ENCODE peak calls at places on chromosomes 2 and 18, in four cellular contexts. I is suprapubic skin, S is lung, A is tibial artery. K is an unnamed sample. For H3K9me3 and H3K4me1, the result is how much of the 10 kb centered on the place peaks cover.

GRCh38 chr18:886076-886475 is 18.6 kb upstream of the ADCYAP1 start:
- DNase-seq in I (no peak), S (no peak), A (no peak), K (no peak)

GRCh38 chr2:98936133-98936916 is at the start of gene CRACDL:
- DNase-seq in I (no peak), S (no peak), A (no peak), K (no peak)

GRCh38 chr2:31764169-31764568 is 183.4 kb upstream of the SRD5A2 start:
- DNase-seq in I (no peak), S (no peak), A (no peak), K (no peak)

GRCh38 chr2:168348076-168348475 is 100.7 kb upstream of the STK39 start:
- DNase-seq in I (no peak), S (no peak), A (no peak), K (no peak)

GRCh38 chr2:240319855-240320560 is 115.5 kb upstream of the GPC1 start:
- DNase-seq in I (no peak), S (no peak), A (peak), K (no peak)

GRCh38 chr2:232134939-232135338 is 173.4 kb downstream of the DIS3L2 start:
- DNase-seq in I (no peak), S (no peak), A (no peak), K (no peak)

GRCh38 chr18:39523281-39523680 is 1957.7 kb upstream of the CELF4 start:
- DNase-seq in I (no peak), S (no peak), A (no peak), K (no peak)

GRCh38 chr2:444937-445884 is 157.3 kb upstream of the ALKAL2 start:
- DNase-seq in I (no peak), S (no peak), A (no peak), K (no peak)

GRCh38 chr2:86254576-86255538 is 55.6 kb downstream of the MRPL35 start:
- DNase-seq in I (no peak), S (no peak), A (no peak), K (no peak)

GRCh38 chr2:161961046-161961445 is 113.0 kb downstream of the DPP4 start:
- DNase-seq in I (no peak), S (no peak), A (no peak), K (no peak)

GRCh38 chr2:144111443-144111842 is 408.5 kb downstream of the ZEB2 start:
- DNase-seq in I (no peak), S (no peak), A (no peak), K (no peak)

GRCh38 chr2:212547716-212548458 is 9.3 kb upstream of the ERBB4 start:
- DNase-seq in I (no peak), S (no peak), A (no peak), K (no peak)

GRCh38 chr2:73043978-73044832 is 27.3 kb downstream of the SFXN5 start:
- DNase-seq in I (no peak), S (no peak), A (no peak), K (no peak)

GRCh38 chr2:18455256-18455862 is 105.1 kb downstream of the RDH14 start:
- DNase-seq in I (no peak), S (no peak), A (no peak), K (no peak)

GRCh38 chr18:10365901-10366300 is 88.5 kb upstream of the APCDD1 start:
- DNase-seq in I (no peak), S (no peak), A (no peak), K (no peak)

GRCh38 chr2:215136669-215137328 is 1.6 kb downstream of the ABCA12 start:
- DNase-seq in I (no peak), S (no peak), A (no peak), K (no peak)

GRCh38 chr2:60707750-60708371 is 48.2 kb upstream of the PAPOLG start:
- DNase-seq in I (no peak), S (no peak), A (no peak), K (no peak)

GRCh38 chr2:56981554-56981953 is 797.8 kb downstream of the CCDC85A start:
- DNase-seq in I (no peak), S (no peak), A (no peak), K (no peak)

GRCh38 chr2:48356701-48357322 is 173.1 kb upstream of the STON1 start:
- DNase-seq in I (no peak), S (no peak), A (no peak), K (no peak)

GRCh38 chr18:56302161-56302560 is 336.2 kb downstream of the TXNL1 start:
- DNase-seq in I (no peak), S (no peak), A (no peak), K (no peak)

GRCh38 chr2:28623582-28624405 is 127.8 kb upstream of the PPP1CB start:
- DNase-seq in I (no peak), S (no peak), A (no peak), K (no peak)

GRCh38 chr18:36352384-36352783 is 54.9 kb downstream of the FHOD3 start:
- DNase-seq in I (no peak), S (no peak), A (peak), K (no peak)

GRCh38 chr2:232744963-232745362 is 31.4 kb downstream of the KCNJ13 start:
- DNase-seq in I (no peak), S (no peak), A (no peak), K (no peak)

GRCh38 chr2:119723784-119724467 is 35.8 kb upstream of the PTPN4 start:
- DNase-seq in I (no peak), S (no peak), A (no peak), K (no peak)

GRCh38 chr18:830315-830901 is 18.4 kb upstream of the YES1 start:
- DNase-seq in I (no peak), S (no peak), A (no peak), K (no peak)

GRCh38 chr2:29000481-29000880 is 19.4 kb downstream of the TOGARAM2 start:
- DNase-seq in I (no peak), S (peak), A (peak), K (peak)

GRCh38 chr2:109005686-109006204 is 16.7 kb upstream of the EDAR start:
- DNase-seq in I (no peak), S (no peak), A (no peak), K (no peak)

GRCh38 chr2:127671557-127672302 is 3.6 kb downstream of the LIMS2 start:
- DNase-seq in I (peak), S (no peak), A (no peak), K (no peak)

GRCh38 chr2:100246163-100247145 is 75.8 kb downstream of the LONRF2 start:
- DNase-seq in I (no peak), S (no peak), A (no peak), K (no peak)

GRCh38 chr2:186653511-186653910 is 40.3 kb upstream of the FAM171B start:
- DNase-seq in I (no peak), S (no peak), A (no peak), K (no peak)

GRCh38 chr2:55771612-55772011 is 78.0 kb upstream of the PNPT1 start:
- DNase-seq in I (no peak), S (no peak), A (no peak), K (no peak)

GRCh38 chr2:178914259-178914849 is 107.1 kb upstream of the TTN start:
- DNase-seq in I (peak), S (peak), A (peak), K (no peak)

GRCh38 chr2:174717273-174717672 is 47.0 kb downstream of the CHRNA1 start:
- DNase-seq in I (no peak), S (no peak), A (no peak), K (no peak)

GRCh38 chr18:11989174-11989573 is 7.9 kb downstream of the IMPA2 start:
- DNase-seq in I (peak), S (no peak), A (peak), K (no peak)

GRCh38 chr2:239523944-239524310 is 123.1 kb upstream of the HDAC4 start:
- DNase-seq in I (no peak), S (no peak), A (no peak), K (no peak)

GRCh38 chr2:65819963-65820362 is 387.6 kb upstream of the SPRED2 start:
- DNase-seq in I (no peak), S (no peak), A (no peak), K (no peak)

DNA sequence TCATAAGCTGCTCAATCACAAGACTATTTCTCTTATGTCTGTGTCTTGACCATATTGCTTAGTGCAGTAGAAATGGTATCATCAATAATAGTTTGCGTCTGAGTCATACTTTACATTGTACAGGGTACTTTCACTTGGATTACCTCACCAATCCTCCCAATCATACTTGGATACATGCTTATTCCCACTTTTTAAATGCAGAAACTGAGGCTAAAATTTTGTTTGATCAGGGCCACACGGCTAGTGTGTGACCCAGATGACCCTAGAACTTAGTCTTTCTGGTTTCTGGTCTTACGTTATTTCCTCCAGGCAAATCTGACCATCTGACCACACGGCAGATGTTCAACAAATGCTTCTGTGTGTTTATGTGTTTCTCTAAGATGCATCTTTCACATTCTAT is 23.8 kb upstream of the CCL20 start:
- DNase-seq in I (no peak), S (no peak), A (no peak), K (no peak)
- H3K9me3 ChIP-seq in I (under half), S (under half), A (under half), K (under half)

DNA sequence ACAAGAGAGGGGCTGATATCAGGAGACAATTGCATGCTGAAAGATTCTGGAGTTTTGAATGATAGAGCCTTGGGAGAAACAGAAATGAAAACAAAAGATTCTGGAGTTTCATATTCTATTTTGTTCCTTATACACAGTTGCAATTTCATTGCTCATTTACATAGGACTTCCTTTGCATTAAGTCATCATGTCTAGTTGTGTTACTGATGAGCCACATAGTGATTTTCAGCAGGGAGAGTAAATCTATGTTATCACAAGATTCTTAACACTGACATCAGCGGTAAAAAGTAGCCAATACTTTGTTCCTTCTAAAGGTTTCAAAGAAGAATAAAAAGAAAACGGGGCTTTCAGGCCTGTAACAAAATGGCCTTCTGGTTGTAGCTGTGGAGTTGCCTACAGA is 7.1 kb downstream of the ADAM17 start:
- DNase-seq in I (no peak), S (no peak), A (no peak), K (no peak)
- H3K4me1 ChIP-seq in I (half or more), S (under half), A (under half), K (under half)

GRCh38 chr18:51044928-51045587 is 15.0 kb downstream of the SMAD4 start:
- DNase-seq in I (no peak), S (no peak), A (no peak), K (no peak)
- H3K9me3 ChIP-seq in I (under half), S (under half), A (under half), K (under half)

GRCh38 chr18:30094556-30094955 is 948.0 kb downstream of the DSC3 start:
- DNase-seq in I (no peak), S (no peak), A (no peak), K (no peak)
- H3K4me1 ChIP-seq in I (under half), S (under half), A (under half), K (under half)

GRCh38 chr2:52467189-52467588 is 1300.4 kb upstream of the CHAC2 start:
- DNase-seq in I (no peak), S (no peak), A (no peak), K (no peak)

GRCh38 chr2:52463457-52463856 is 1304.1 kb upstream of the CHAC2 start:
- DNase-seq in I (no peak), S (no peak), A (no peak), K (no peak)

GRCh38 chr2:52465267-52465666 is 1302.3 kb upstream of the CHAC2 start:
- DNase-seq in I (no peak), S (no peak), A (no peak), K (no peak)
- H3K9me3 ChIP-seq in I (under half), S (under half), A (under half), K (under half)

DNA sequence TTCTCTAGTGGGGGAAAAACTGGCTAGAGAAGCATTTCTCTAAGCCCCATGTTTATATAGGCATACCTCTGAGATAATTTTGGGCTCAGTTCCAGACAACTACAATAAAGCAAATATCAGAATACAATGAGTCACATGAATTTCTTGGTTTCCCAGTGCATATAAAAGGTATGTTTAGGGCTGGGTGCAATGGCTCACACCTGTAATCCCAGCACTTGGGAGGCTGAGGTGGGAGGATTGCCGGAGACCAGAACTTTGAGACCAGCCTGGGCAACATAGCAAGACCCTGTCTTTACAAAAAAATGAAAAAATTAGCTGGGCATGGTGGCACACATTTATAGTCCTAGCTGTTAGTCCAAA is 22.2 kb downstream of the TSN start:
- DNase-seq in I (no peak), S (no peak), A (no peak), K (no peak)
- H3K4me1 ChIP-seq in I (under half), S (under half), A (under half), K (under half)

DNA sequence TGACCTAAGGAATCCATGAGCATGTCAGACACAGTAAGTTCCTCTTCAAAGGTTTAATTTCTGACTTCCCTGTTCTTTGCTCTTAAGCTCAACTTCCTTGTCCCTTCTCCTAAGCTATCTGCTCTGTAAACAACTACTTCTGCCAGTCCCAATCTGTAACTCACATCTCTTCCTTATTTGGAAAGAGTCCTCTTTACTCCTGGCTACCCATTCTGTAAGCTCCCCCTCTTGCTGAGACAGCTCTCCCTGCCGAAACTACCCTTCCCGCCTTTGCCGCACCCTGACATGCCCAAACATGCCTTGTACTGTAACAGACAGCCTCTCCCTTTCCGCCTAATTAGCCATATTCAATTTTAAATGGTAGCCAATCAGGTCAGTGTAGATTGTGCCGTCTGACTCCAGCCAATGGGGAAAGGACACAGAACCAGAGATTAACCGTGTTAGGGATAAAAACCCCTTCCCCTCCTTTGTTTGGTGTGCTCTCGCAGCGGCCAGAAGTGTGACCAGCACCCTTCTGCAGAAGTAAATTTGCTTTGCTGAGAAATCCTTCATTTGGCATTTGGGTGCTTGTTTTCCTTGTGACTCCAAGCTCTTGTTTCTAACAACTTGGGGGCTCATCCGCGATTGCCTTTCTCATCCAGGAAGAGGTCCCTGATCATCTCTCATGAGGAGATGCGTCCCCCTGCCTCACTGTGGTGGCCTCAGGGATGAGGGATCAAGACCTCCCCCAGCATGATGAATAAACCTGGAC is 49.0 kb downstream of the PIAS2 start:
- DNase-seq in I (no peak), S (no peak), A (no peak), K (no peak)
- H3K9me3 ChIP-seq in I (under half), S (under half), A (under half), K (under half)

DNA sequence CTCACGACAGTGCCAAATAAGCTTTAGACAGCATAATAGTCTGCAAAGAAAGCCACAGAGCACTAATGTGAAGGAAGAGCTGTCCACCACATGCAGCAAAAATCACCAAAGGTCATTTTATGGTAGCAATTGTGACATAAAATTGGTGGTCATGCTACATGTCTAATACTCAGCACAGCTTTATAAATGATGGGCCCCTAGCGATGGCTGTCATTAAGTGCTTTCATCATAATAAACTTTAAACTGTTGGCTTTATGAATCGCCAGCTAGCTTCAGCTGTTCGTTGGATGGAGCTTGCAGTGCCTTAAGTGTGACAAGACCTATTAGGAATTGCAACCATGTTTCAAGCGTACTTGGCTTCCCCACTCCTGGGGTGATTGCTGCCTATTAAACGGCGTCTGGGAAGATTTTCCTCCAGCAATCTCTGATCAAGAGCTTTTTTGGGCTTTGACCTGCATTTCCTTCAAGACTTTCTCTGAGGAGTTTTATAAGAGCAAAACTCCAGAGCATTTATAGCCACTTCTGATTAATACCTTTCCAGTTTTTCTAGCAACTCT is 164.5 kb upstream of the SIX3 start:
- DNase-seq in I (no peak), S (no peak), A (no peak), K (no peak)
- H3K4me1 ChIP-seq in I (under half), S (under half), A (under half), K (under half)

GRCh38 chr18:26839609-26840008 is 25.9 kb downstream of the AQP4 start:
- DNase-seq in I (no peak), S (no peak), A (no peak), K (no peak)

GRCh38 chr18:26843760-26844159 is 21.7 kb downstream of the AQP4 start:
- DNase-seq in I (no peak), S (no peak), A (no peak), K (no peak)

DNA sequence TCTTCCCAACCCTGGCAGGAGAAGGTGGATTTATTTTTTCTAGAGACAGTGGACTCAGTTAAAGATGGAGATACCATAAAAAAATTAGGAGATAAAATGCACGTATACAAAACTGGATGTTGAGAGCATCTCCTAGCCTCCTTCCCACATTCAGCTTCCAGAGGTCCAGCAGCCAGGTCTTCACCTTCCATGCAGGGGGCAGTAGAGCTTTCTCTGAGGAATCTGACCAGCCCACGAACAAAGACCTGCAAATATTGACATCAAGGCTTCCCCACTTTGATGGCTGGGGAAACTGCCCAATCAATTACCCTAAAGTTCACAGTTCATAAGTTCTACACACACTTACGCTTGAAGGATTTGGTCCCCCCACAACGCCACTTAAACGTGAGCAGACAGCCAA is 24.5 kb downstream of the AQP4 start:
- DNase-seq in I (no peak), S (no peak), A (no peak), K (no peak)
- H3K9me3 ChIP-seq in I (under half), S (under half), A (under half), K (under half)

GRCh38 chr2:43129254-43129653 is 97.2 kb downstream of the ZFP36L2 start:
- DNase-seq in I (no peak), S (no peak), A (no peak), K (peak)
- H3K4me1 ChIP-seq in I (half or more), S (under half), A (under half), K (under half)

K was measured in RWPE2.